ENCODE peak calls at places on chromosomes 16 and 17, in seven cellular contexts. M, J, F, W, S, Q and Z are unnamed samples.

GRCh38 chr16:69839240-69839688 is 77.1 kb downstream of the WWP2 start:
- DNase-seq in M (no peak), F (peak; percentile 79), Q (no peak), J (no peak), S (no peak), W (no peak), Z (no peak)

GRCh38 chr16:70478912-70479341 is 24.5 kb downstream of the FCSK start:
- DNase-seq in M (no peak), J (no peak), Q (no peak), W (no peak), S (no peak), F (no peak), Z (no peak)

GRCh38 chr17:1787301-1787902 is 25.5 kb downstream of the SERPINF1 start:
- DNase-seq in S (peak; percentile 52), W (no peak), F (peak; percentile 29), M (peak; percentile 19), J (peak; percentile 69), Q (no peak), Z (no peak)

GRCh38 chr17:37833237-37833859 is 88.5 kb upstream of the HNF1B start:
- DNase-seq in Q (peak; percentile 76), W (no peak), S (no peak), J (no peak), F (no peak), M (peak; percentile 55), Z (no peak)

GRCh38 chr16:85800321-85800669 is 800 bp downstream of the COX4I1 start:
- DNase-seq in F (peak; percentile 18), W (no peak), S (no peak), M (peak; percentile 41), J (no peak), Q (no peak), Z (no peak)

GRCh38 chr16:20846030-20846429 is 39.7 kb downstream of the REXO5 start:
- DNase-seq in W (no peak), F (no peak), S (no peak), J (no peak), M (no peak), Q (no peak), Z (no peak)

GRCh38 chr17:52120465-52120864 is 38.0 kb downstream of the CA10 start:
- DNase-seq in S (no peak), J (no peak), F (no peak), M (no peak), W (no peak), Q (no peak), Z (no peak)

GRCh38 chr17:82031885-82032627 is 578 bp downstream of the RAC3 start:
- DNase-seq in Q (no peak), W (no peak), M (peak; percentile 90), S (peak; percentile 85), F (no peak), J (no peak), Z (peak; percentile 85)

GRCh38 chr16:88768041-88768876 is 16.8 kb downstream of the PIEZO1 start:
- DNase-seq in J (no peak), F (no peak), S (peak; percentile 70), W (no peak), Q (no peak), M (peak; percentile 79), Z (peak; percentile 42)

GRCh38 chr17:45050680-45051059 is 762 bp downstream of the DCAKD start:
- DNase-seq in Q (no peak), F (peak; percentile 60), J (no peak), S (peak; percentile 56), W (no peak), M (peak; percentile 62), Z (no peak)

GRCh38 chr17:47603830-47604229 is 45.9 kb upstream of the KPNB1 start:
- DNase-seq in M (no peak), J (no peak), Q (no peak), F (no peak), W (no peak), S (no peak), Z (no peak)

GRCh38 chr16:26665166-26665939 is 401.4 kb upstream of the C16orf82 start:
- DNase-seq in Q (no peak), S (no peak), M (no peak), J (no peak), W (no peak), F (no peak), Z (no peak)

GRCh38 chr17:10758062-10758461 is 28.2 kb upstream of the TMEM220 start:
- DNase-seq in J (no peak), F (no peak), S (no peak), W (no peak), M (no peak), Q (no peak), Z (no peak)
- TF ChIP-seq JUND in J (no peak), F (no peak), S (no peak), W (no peak), M (no peak), Q (no peak), Z (no peak)

DNA sequence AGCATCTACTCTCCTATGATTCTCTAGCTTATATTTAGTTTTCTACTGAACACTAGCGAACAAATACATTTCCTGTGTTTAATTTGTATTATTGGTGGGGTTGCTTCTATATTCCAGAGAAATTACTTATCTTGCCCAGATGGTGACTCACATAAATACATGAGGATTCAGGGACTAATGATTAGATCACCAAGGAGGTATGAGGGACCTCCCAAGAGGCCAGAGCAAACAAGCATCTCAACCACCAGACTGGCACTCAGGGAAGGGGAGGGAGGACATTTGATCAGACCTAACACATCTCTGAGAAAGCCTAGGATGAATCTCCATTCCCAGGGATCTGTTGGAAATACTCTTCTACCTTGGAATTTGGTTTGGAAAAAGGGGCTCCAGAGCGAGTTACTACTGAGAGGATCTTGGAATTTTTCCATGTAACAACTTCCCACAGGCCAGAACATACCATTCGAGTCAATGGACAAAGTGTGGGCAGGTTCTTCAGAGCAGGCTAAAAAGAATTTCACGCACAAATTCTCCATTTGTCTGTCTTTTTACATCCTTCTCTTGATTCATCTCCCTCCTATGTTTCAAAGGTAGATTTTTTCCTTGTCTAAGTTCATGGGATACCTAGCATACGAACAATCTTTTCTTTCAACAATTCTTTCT is 262.6 kb upstream of the MYOCD start:
- DNase-seq in F (no peak), J (no peak), M (no peak), W (no peak), S (no peak), Q (no peak), Z (no peak)
- TF ChIP-seq JUND in F (no peak), J (no peak), M (no peak), W (no peak), S (no peak), Q (no peak), Z (no peak)

DNA sequence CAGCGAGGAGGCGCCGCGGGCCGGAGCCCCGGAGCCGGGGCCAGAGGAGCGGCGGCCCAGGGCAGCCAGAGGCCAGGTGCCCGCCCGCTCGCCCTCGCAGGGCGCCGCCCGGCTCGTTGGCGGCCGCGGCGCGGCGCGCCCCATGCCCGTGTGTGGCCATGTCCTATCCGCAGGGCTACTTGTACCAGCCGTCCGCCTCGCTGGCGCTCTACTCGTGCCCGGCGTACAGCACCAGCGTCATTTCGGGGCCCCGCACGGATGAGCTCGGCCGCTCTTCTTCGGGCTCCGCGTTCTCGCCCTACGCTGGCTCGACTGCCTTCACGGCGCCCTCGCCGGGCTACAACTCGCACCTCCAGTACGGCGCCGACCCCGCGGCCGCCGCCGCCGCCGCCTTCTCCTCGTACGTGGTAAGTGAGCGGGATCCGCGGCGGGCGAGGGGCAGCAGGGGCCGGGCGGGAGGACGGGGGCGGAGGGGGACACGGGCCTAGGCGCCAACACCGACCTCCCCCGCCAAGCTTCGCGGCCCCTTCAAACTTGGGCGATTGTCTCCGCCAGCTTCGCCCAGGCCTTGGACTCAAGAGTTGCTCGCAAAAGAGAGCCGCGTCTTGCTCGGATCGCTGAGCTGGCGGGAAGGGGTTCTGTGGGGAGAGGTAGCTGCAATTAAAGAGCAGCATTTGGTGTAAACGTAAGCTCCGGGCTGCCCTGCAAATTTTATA is 534 bp downstream of the IRX5 start:
- DNase-seq in F (no peak), J (no peak), S (peak; percentile 75), M (peak; percentile 51), W (no peak), Q (no peak), Z (no peak)
- TF ChIP-seq JUND in F (no peak), J (no peak), S (no peak), M (no peak), W (no peak), Q (no peak), Z (no peak)

DNA sequence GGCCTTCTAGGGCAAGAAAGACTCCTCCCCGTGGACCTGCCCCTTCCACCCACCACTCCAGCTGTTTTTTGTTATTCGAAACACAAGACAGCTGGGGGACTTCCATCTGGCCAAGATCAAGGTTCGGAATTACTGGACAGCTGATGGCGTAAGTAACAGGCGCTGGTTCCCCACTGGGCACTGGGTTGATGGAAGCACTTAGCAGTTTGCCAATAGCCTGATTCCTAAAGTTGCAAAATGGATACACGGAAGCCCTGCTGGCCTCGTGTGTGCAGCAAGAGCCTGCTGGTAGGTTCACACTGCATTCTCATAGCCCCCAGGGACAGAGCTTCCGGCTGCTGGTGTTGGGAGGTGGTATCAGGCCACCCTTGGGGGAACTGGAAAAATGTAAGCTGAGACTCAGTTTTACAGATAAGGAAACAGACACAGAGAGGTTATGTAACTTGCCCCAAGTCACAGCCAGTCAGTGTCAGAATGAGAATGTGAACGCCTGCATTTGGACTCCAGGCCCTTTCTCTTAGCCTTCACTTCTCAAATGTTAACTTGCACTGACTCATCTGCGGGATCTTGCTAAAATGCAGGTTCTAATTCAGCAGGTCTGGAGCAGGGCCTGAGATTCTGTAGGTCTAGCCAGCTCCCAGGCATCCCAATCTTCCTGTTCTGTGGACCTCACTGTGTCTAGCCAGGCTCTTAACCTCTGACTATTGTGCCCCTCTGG is 171.8 kb downstream of the KATNIP start:
- DNase-seq in S (peak; percentile 63), Q (no peak), F (peak; percentile 33), W (no peak), J (no peak), M (peak; percentile 22), Z (no peak)
- TF ChIP-seq JUND in S (no peak), Q (no peak), F (no peak), W (no peak), J (no peak), M (no peak), Z (no peak)

DNA sequence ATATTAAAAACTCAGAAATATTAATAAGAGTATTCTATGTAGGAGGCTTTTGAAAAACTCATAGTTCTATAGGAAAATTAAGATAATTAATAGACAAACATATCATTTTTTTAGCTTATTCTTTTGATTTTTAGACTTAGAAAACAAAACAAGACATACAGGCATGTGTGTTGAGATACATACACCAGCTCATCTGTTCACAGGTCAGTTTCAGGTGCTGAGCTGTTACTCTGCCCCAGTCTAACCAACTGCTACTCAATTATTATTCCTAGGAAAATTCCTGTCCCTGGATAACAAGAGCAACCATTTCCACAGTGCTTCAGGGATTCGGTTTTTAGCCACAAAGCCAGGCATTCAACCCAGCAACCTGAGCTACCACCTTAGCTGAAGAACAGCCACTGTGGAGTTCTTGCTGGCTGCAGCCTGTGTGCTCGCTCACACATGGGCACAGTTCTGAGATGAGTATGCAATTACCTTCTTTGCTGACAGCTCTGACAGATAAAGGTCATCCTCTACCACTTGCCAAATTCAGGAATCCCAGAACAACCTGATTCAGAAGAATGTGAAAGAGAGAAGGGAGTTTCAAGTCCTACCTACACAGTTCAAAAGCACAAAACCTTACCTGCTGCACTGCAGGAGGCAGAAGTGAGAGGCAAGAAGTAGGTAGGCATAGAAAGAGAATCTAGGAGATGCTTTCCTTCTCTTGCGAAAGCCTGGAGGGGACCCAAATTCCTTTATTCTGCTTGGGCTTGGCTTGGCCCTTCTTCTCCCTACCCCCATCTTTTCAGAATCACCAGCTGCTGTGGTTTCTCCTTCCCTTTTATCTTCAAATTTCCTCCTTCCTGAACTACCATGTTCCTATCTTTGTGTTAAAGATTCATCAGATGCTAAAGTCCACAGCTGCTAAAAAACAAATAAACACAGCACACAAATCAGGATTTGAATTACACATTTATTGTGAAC is 62.7 kb downstream of the TEX2 start:
- DNase-seq in F (no peak), J (no peak), S (no peak), Q (peak; percentile 19), M (no peak), W (no peak), Z (no peak)
- TF ChIP-seq JUND in F (no peak), J (no peak), S (no peak), Q (no peak), M (no peak), W (no peak), Z (no peak)

GRCh38 chr16:3945751-3946603 is 65.5 kb upstream of the CREBBP start:
- DNase-seq in F (peak; percentile 20), Q (no peak), M (no peak), W (no peak), S (no peak), J (peak; percentile 33), Z (peak; percentile 76)
- TF ChIP-seq JUND in F (no peak), Q (no peak), M (no peak), W (no peak), S (peak; percentile 13), J (no peak), Z (no peak)